ENCODE peak calls at places on chromosome 13, in six cellular contexts. P is nucleus accumbens, I is WTC11, K is sciatic nerve, F is head of caudate nucleus, S is T follicular helper cell. O is an unnamed sample.

GRCh38 chr13:52459668-52460067 is 4.4 kb downstream of the CKAP2 start:
- DNase-seq in P (no peak), I (no peak), K (no peak), F (no peak), S (no peak), O (no peak)

GRCh38 chr13:42990991-42991891 is 800 bp downstream of the EPSTI1 start:
- DNase-seq in P (no peak), I (no peak), K (no peak), F (no peak), S (no peak), O (no peak)

GRCh38 chr13:42047561-42048322 is 706 bp upstream of the DGKH start:
- DNase-seq in P (peak), I (peak), K (peak), F (peak), S (no peak), O (peak)

GRCh38 chr13:67416047-67416925 is 186.2 kb upstream of the PCDH9 start:
- DNase-seq in P (no peak), I (peak), K (no peak), F (no peak), S (no peak), O (no peak)

GRCh38 chr13:42412812-42413795 is 141.2 kb downstream of the AKAP11 start:
- DNase-seq in P (no peak), I (no peak), K (no peak), F (no peak), S (no peak), O (no peak)

GRCh38 chr13:81929988-81930387 is 1589.1 kb upstream of the SPRY2 start:
- DNase-seq in P (no peak), I (no peak), K (no peak), F (no peak), S (no peak), O (peak)

GRCh38 chr13:87234981-87235380 is 436.2 kb upstream of the SLITRK5 start:
- DNase-seq in P (no peak), I (no peak), K (no peak), F (no peak), S (no peak), O (no peak)

GRCh38 chr13:100440756-100441421 is 147.7 kb downstream of the GGACT start:
- DNase-seq in P (no peak), I (no peak), K (no peak), F (no peak), S (no peak), O (no peak)

O was measured in NCI-H2171 treated with DMSO at 0.1 percent for 48 hours.